ENCODE peak calls at places on chromosomes 6 and 20, in four cellular contexts. One of them, this sample, is unnamed.

GRCh38 chr20:60467078-60467477 is 508.9 kb downstream of the CDH26 start:
- DNase-seq in fibroblast of mammary gland: no peak
- DNase-seq in AG09309: no peak
- DNase-seq in foreskin fibroblast: no peak
- DNase-seq in this sample: no peak

GRCh38 chr6:42443312-42444075 is 8.2 kb downstream of the TRERF1 start:
- DNase-seq in fibroblast of mammary gland: no peak
- DNase-seq in AG09309: no peak
- DNase-seq in foreskin fibroblast: no peak
- DNase-seq in this sample: no peak

GRCh38 chr20:37741560-37741959 is 47.7 kb downstream of the CTNNBL1 start:
- DNase-seq in fibroblast of mammary gland: no peak
- DNase-seq in AG09309: no peak
- DNase-seq in foreskin fibroblast: no peak
- DNase-seq in this sample: no peak

GRCh38 chr20:24840121-24840713 is 108.9 kb upstream of the CST7 start:
- DNase-seq in fibroblast of mammary gland: no peak
- DNase-seq in AG09309: peak; percentile 40
- DNase-seq in foreskin fibroblast: no peak
- DNase-seq in this sample: no peak

GRCh38 chr20:40986774-40987173 is 41.8 kb upstream of the TOP1 start:
- DNase-seq in fibroblast of mammary gland: no peak
- DNase-seq in AG09309: no peak
- DNase-seq in foreskin fibroblast: no peak
- DNase-seq in this sample: no peak

GRCh38 chr20:47392721-47393073 is 36.2 kb upstream of the ZMYND8 start:
- DNase-seq in fibroblast of mammary gland: peak; percentile 82
- DNase-seq in AG09309: no peak
- DNase-seq in foreskin fibroblast: peak; percentile 56
- DNase-seq in this sample: no peak

GRCh38 chr6:7630792-7631191 is 40.8 kb downstream of the SNRNP48 start:
- DNase-seq in fibroblast of mammary gland: no peak
- DNase-seq in AG09309: no peak
- DNase-seq in foreskin fibroblast: no peak
- DNase-seq in this sample: no peak

GRCh38 chr6:142521791-142522190 is 220.0 kb downstream of the ADGRG6 start:
- DNase-seq in fibroblast of mammary gland: no peak
- DNase-seq in AG09309: no peak
- DNase-seq in foreskin fibroblast: no peak
- DNase-seq in this sample: no peak

GRCh38 chr6:15384901-15385300 is 139.0 kb downstream of the JARID2 start:
- DNase-seq in fibroblast of mammary gland: no peak
- DNase-seq in AG09309: no peak
- DNase-seq in foreskin fibroblast: no peak
- DNase-seq in this sample: no peak

GRCh38 chr6:96878101-96878500 is 19.6 kb downstream of the NDUFAF4 start:
- DNase-seq in fibroblast of mammary gland: no peak
- DNase-seq in AG09309: no peak
- DNase-seq in foreskin fibroblast: no peak
- DNase-seq in this sample: peak; percentile 1

GRCh38 chr20:33657704-33658095 is 4.4 kb upstream of the C20orf144 start:
- DNase-seq in fibroblast of mammary gland: no peak
- DNase-seq in AG09309: no peak
- DNase-seq in foreskin fibroblast: no peak
- DNase-seq in this sample: no peak

GRCh38 chr6:41789937-41790502 is 2.5 kb downstream of the TOMM6 start:
- DNase-seq in fibroblast of mammary gland: no peak
- DNase-seq in AG09309: no peak
- DNase-seq in foreskin fibroblast: no peak
- DNase-seq in this sample: no peak

GRCh38 chr6:37535701-37536461 is 36.2 kb upstream of the CCDC167 start:
- DNase-seq in fibroblast of mammary gland: no peak
- DNase-seq in AG09309: no peak
- DNase-seq in foreskin fibroblast: no peak
- DNase-seq in this sample: no peak

GRCh38 chr20:44188752-44189151 is 1.8 kb upstream of the JPH2 start:
- DNase-seq in fibroblast of mammary gland: no peak
- DNase-seq in AG09309: no peak
- DNase-seq in foreskin fibroblast: no peak
- DNase-seq in this sample: no peak

GRCh38 chr20:31841928-31842327 is 3.5 kb downstream of the FOXS1 start:
- DNase-seq in fibroblast of mammary gland: peak; percentile 56
- DNase-seq in AG09309: no peak
- DNase-seq in foreskin fibroblast: no peak
- DNase-seq in this sample: no peak

GRCh38 chr6:143581835-143582480 is 70.4 kb upstream of the FUCA2 start:
- DNase-seq in fibroblast of mammary gland: peak; percentile 86
- DNase-seq in AG09309: no peak
- DNase-seq in foreskin fibroblast: peak; percentile 46
- DNase-seq in this sample: no peak

GRCh38 chr20:44750081-44750805 is 4.6 kb downstream of the KCNK15 start:
- DNase-seq in fibroblast of mammary gland: no peak
- DNase-seq in AG09309: no peak
- DNase-seq in foreskin fibroblast: no peak
- DNase-seq in this sample: no peak

GRCh38 chr20:53828673-53829085 is 235.0 kb upstream of the ZNF217 start:
- DNase-seq in fibroblast of mammary gland: peak; percentile 96
- DNase-seq in AG09309: peak; percentile 95
- DNase-seq in foreskin fibroblast: peak; percentile 94
- DNase-seq in this sample: peak; percentile 89

GRCh38 chr6:148429423-148429822 is 86.8 kb downstream of the SASH1 start:
- DNase-seq in fibroblast of mammary gland: no peak
- DNase-seq in AG09309: no peak
- DNase-seq in foreskin fibroblast: no peak
- DNase-seq in this sample: no peak

GRCh38 chr6:82073484-82073883 is 174.1 kb downstream of the IBTK start:
- DNase-seq in fibroblast of mammary gland: no peak
- DNase-seq in AG09309: no peak
- DNase-seq in foreskin fibroblast: no peak
- DNase-seq in this sample: no peak

GRCh38 chr6:7922596-7922995 is 12.0 kb upstream of the TXNDC5 start:
- DNase-seq in fibroblast of mammary gland: peak; percentile 87
- DNase-seq in AG09309: no peak
- DNase-seq in foreskin fibroblast: no peak
- DNase-seq in this sample: no peak

GRCh38 chr6:10410214-10410873 is 4.5 kb downstream of the TFAP2A start:
- DNase-seq in fibroblast of mammary gland: no peak
- DNase-seq in AG09309: no peak
- DNase-seq in foreskin fibroblast: no peak
- DNase-seq in this sample: no peak

GRCh38 chr6:17610835-17611234 is 10.7 kb downstream of the FAM8A1 start:
- DNase-seq in fibroblast of mammary gland: no peak
- DNase-seq in AG09309: no peak
- DNase-seq in foreskin fibroblast: no peak
- DNase-seq in this sample: no peak

GRCh38 chr6:124973780-124974179 is 11.5 kb downstream of the RNF217 start:
- DNase-seq in fibroblast of mammary gland: no peak
- DNase-seq in AG09309: no peak
- DNase-seq in foreskin fibroblast: no peak
- DNase-seq in this sample: no peak

GRCh38 chr6:113858067-113858604 is 991 bp downstream of the MARCKS start:
- DNase-seq in fibroblast of mammary gland: peak; percentile 42
- DNase-seq in AG09309: no peak
- DNase-seq in foreskin fibroblast: peak; percentile 41
- DNase-seq in this sample: no peak

GRCh38 chr20:47500554-47500953 is 1.1 kb upstream of the NCOA3 start:
- DNase-seq in fibroblast of mammary gland: no peak
- DNase-seq in AG09309: no peak
- DNase-seq in foreskin fibroblast: no peak
- DNase-seq in this sample: no peak

GRCh38 chr6:15073883-15074465 is 171.9 kb upstream of the JARID2 start:
- DNase-seq in fibroblast of mammary gland: no peak
- DNase-seq in AG09309: no peak
- DNase-seq in foreskin fibroblast: no peak
- DNase-seq in this sample: no peak

GRCh38 chr6:15960740-15961629 is 167.9 kb upstream of the MYLIP start:
- DNase-seq in fibroblast of mammary gland: no peak
- DNase-seq in AG09309: no peak
- DNase-seq in foreskin fibroblast: no peak
- DNase-seq in this sample: no peak

DNA sequence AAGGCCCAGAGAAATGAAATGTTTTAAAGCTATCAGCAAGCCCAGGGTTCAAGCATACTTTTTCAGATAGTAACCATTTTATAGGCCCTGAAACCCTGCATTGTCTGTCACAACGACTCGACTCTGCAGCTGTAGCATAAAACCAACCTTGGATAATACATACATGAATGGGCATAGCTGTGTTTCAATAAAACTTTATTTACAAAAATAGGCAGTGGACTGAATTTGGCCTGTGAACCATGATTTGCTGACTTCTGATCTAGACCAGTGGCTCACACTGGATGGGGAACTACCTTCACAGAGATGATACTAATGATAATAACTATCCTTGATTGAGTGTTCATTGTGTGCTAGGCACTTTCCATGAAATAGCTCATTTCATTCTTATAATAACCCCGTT is 97.3 kb upstream of the ZNFX1 start:
- DNase-seq in fibroblast of mammary gland: no peak
- DNase-seq in AG09309: no peak
- DNase-seq in foreskin fibroblast: no peak
- DNase-seq in this sample: no peak
- TF ChIP-seq CTCF in fibroblast of mammary gland: no peak
- TF ChIP-seq CTCF in AG09309: no peak
- TF ChIP-seq CTCF in foreskin fibroblast: no peak
- TF ChIP-seq CTCF in this sample: no peak

GRCh38 chr6:100719883-100720682 is 161.0 kb downstream of the ASCC3 start:
- DNase-seq in fibroblast of mammary gland: peak; percentile 60
- DNase-seq in AG09309: no peak
- DNase-seq in foreskin fibroblast: peak; percentile 11
- DNase-seq in this sample: no peak

GRCh38 chr6:100721256-100721655 is 159.9 kb downstream of the ASCC3 start:
- DNase-seq in fibroblast of mammary gland: peak; percentile 12
- DNase-seq in AG09309: no peak
- DNase-seq in foreskin fibroblast: peak; percentile 6
- DNase-seq in this sample: no peak

GRCh38 chr6:100724696-100725095 is 156.4 kb downstream of the ASCC3 start:
- DNase-seq in fibroblast of mammary gland: no peak
- DNase-seq in AG09309: no peak
- DNase-seq in foreskin fibroblast: no peak
- DNase-seq in this sample: no peak

GRCh38 chr6:100726741-100727140 is 154.4 kb downstream of the ASCC3 start:
- DNase-seq in fibroblast of mammary gland: no peak
- DNase-seq in AG09309: no peak
- DNase-seq in foreskin fibroblast: no peak
- DNase-seq in this sample: peak; percentile 63

GRCh38 chr6:100724222-100724621 is 156.9 kb downstream of the ASCC3 start:
- DNase-seq in fibroblast of mammary gland: no peak
- DNase-seq in AG09309: no peak
- DNase-seq in foreskin fibroblast: no peak
- DNase-seq in this sample: no peak
- TF ChIP-seq CTCF in fibroblast of mammary gland: no peak
- TF ChIP-seq CTCF in AG09309: no peak
- TF ChIP-seq CTCF in foreskin fibroblast: no peak
- TF ChIP-seq CTCF in this sample: no peak

GRCh38 chr6:153790048-153790447 is 249.0 kb upstream of the OPRM1 start:
- DNase-seq in fibroblast of mammary gland: peak; percentile 98
- DNase-seq in AG09309: no peak
- DNase-seq in foreskin fibroblast: peak; percentile 21
- DNase-seq in this sample: peak; percentile 31
- TF ChIP-seq CTCF in fibroblast of mammary gland: peak; percentile 41
- TF ChIP-seq CTCF in AG09309: no peak
- TF ChIP-seq CTCF in foreskin fibroblast: no peak
- TF ChIP-seq CTCF in this sample: no peak

DNA sequence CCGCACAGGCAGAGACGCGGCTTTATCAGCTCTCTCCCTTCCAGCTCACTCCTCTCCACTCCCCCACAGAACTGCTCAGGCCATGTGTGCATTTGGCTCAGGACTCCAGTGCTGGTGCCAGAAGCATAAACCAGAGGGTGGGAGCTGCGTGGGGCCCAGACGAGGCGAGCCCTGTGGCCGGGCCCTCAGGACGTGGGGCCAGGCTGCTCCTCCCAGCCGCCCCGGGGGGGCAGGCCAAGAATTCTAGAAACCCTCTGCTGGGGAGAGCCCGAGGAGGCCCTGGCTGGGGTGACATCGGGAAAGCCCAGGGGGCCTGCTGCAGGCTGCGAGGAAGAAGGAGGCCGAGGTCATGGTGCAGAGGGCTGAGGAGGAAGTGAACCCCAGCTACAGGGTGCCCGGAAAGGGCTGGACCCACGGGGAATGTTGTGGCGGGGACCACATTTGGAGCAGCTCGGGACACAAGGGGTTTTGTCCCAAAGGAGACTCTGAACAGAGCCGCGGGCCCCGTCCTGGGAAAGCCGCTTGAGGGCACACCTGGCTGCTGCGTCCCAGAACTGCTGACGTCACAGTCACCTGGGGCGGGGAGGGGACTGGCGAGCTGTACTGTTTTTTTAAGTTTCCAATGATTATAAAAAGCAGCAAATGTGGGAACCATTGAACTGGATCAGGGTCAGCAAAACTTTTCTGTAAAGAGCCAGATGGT is 107.1 kb downstream of the BANF2 start:
- DNase-seq in fibroblast of mammary gland: peak; percentile 85
- DNase-seq in AG09309: peak; percentile 57
- DNase-seq in foreskin fibroblast: peak; percentile 79
- DNase-seq in this sample: peak; percentile 49
- TF ChIP-seq CTCF in fibroblast of mammary gland: no peak
- TF ChIP-seq CTCF in AG09309: no peak
- TF ChIP-seq CTCF in foreskin fibroblast: no peak
- TF ChIP-seq CTCF in this sample: peak; percentile 9

GRCh38 chr6:112268011-112268410 is 13.6 kb upstream of the LAMA4 start:
- DNase-seq in fibroblast of mammary gland: no peak
- DNase-seq in AG09309: no peak
- DNase-seq in foreskin fibroblast: no peak
- DNase-seq in this sample: no peak

GRCh38 chr6:112269979-112270378 is 15.6 kb upstream of the LAMA4 start:
- DNase-seq in fibroblast of mammary gland: no peak
- DNase-seq in AG09309: no peak
- DNase-seq in foreskin fibroblast: no peak
- DNase-seq in this sample: no peak

GRCh38 chr6:112270756-112271155 is 16.4 kb upstream of the LAMA4 start:
- DNase-seq in fibroblast of mammary gland: no peak
- DNase-seq in AG09309: no peak
- DNase-seq in foreskin fibroblast: no peak
- DNase-seq in this sample: no peak

GRCh38 chr6:112268628-112269027 is 14.3 kb upstream of the LAMA4 start:
- DNase-seq in fibroblast of mammary gland: no peak
- DNase-seq in AG09309: no peak
- DNase-seq in foreskin fibroblast: no peak
- DNase-seq in this sample: no peak

DNA sequence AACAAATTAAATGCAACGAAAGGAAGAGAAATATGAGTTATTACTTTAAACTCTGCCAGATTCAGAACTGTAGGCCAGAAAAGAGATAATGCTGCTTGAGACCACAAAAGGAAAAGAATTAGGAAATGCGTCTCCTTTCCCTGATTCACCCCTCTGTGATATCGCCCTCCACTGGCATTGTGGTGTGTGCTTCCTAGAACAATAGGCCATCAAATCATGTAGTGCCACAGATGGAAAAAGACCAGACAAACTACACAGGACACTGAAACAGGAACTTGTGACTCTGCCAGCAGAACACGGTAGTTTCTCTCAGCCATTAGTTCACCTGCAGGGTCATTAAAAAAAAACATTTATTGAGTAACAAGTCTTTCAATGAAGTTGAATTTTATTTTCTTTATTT is 14.8 kb upstream of the LAMA4 start:
- DNase-seq in fibroblast of mammary gland: peak; percentile 73
- DNase-seq in AG09309: no peak
- DNase-seq in foreskin fibroblast: no peak
- DNase-seq in this sample: no peak
- TF ChIP-seq CTCF in fibroblast of mammary gland: peak; percentile 69
- TF ChIP-seq CTCF in AG09309: peak; percentile 49
- TF ChIP-seq CTCF in foreskin fibroblast: peak; percentile 31
- TF ChIP-seq CTCF in this sample: peak; percentile 34

This sample was measured in BJ.